ENCODE peak calls at places on chromosomes 4 and X, in four cellular contexts. One of them, this sample, is unnamed.

GRCh38 chr4:21826071-21826470 is 122.5 kb downstream of the KCNIP4 start:
- DNase-seq in nephron progenitor cell: no peak
- DNase-seq in GM13977: no peak
- DNase-seq in breast epithelium: no peak
- DNase-seq in this sample: no peak

GRCh38 chr4:95048296-95048695 is 290.5 kb downstream of the BMPR1B start:
- DNase-seq in breast epithelium: no peak
- DNase-seq in nephron progenitor cell: no peak
- DNase-seq in GM13977: no peak
- DNase-seq in this sample: no peak

GRCh38 chr4:145301386-145302080 is 121.1 kb upstream of the OTUD4 start:
- DNase-seq in breast epithelium: no peak
- DNase-seq in nephron progenitor cell: no peak
- DNase-seq in GM13977: no peak
- DNase-seq in this sample: no peak

GRCh38 chrX:45191820-45192409 is 8.8 kb downstream of the DIPK2B start:
- DNase-seq in breast epithelium: no peak
- DNase-seq in nephron progenitor cell: no peak
- DNase-seq in GM13977: no peak
- DNase-seq in this sample: no peak

GRCh38 chrX:118730500-118731247 is 3.3 kb downstream of the IL13RA1 start:
- DNase-seq in breast epithelium: no peak
- DNase-seq in nephron progenitor cell: no peak
- DNase-seq in GM13977: no peak
- DNase-seq in this sample: no peak

GRCh38 chrX:10017866-10018265 is 50.7 kb downstream of the CLDN34 start:
- DNase-seq in breast epithelium: no peak
- DNase-seq in nephron progenitor cell: no peak
- DNase-seq in GM13977: no peak
- DNase-seq in this sample: no peak

GRCh38 chr4:48130100-48130499 is 4.0 kb downstream of the TXK start:
- DNase-seq in breast epithelium: no peak
- DNase-seq in GM13977: no peak
- DNase-seq in nephron progenitor cell: no peak
- DNase-seq in this sample: no peak

GRCh38 chrX:1242901-1243402 is 25.7 kb upstream of the CSF2RA start:
- DNase-seq in nephron progenitor cell: no peak
- DNase-seq in breast epithelium: no peak
- DNase-seq in GM13977: peak; percentile 41
- DNase-seq in this sample: no peak

GRCh38 chr4:5472166-5472565 is 236.2 kb downstream of the EVC2 start:
- DNase-seq in GM13977: no peak
- DNase-seq in nephron progenitor cell: no peak
- DNase-seq in breast epithelium: peak; percentile 0
- DNase-seq in this sample: no peak

GRCh38 chr4:2837904-2838496 is 5.6 kb upstream of the ADD1 start:
- DNase-seq in GM13977: no peak
- DNase-seq in breast epithelium: no peak
- DNase-seq in nephron progenitor cell: no peak
- DNase-seq in this sample: no peak

GRCh38 chrX:30561191-30561590 is 16.4 kb downstream of the TASL start:
- DNase-seq in nephron progenitor cell: no peak
- DNase-seq in GM13977: no peak
- DNase-seq in breast epithelium: no peak
- DNase-seq in this sample: no peak

GRCh38 chr4:78904143-78904542 is 35.1 kb downstream of the PAQR3 start:
- DNase-seq in GM13977: no peak
- DNase-seq in breast epithelium: no peak
- DNase-seq in nephron progenitor cell: no peak
- DNase-seq in this sample: no peak

GRCh38 chr4:99615210-99615834 is 40.7 kb downstream of the MTTP start:
- DNase-seq in GM13977: no peak
- DNase-seq in breast epithelium: no peak
- DNase-seq in nephron progenitor cell: no peak
- DNase-seq in this sample: no peak

GRCh38 chr4:175017751-175018150 is 99.6 kb downstream of the ADAM29 start:
- DNase-seq in nephron progenitor cell: no peak
- DNase-seq in breast epithelium: no peak
- DNase-seq in GM13977: no peak
- DNase-seq in this sample: no peak

GRCh38 chr4:40150932-40151331 is 45.9 kb upstream of the RHOH start:
- DNase-seq in nephron progenitor cell: no peak
- DNase-seq in GM13977: no peak
- DNase-seq in breast epithelium: no peak
- DNase-seq in this sample: no peak

GRCh38 chr4:78336093-78336943 is 215.3 kb upstream of the ANXA3 start:
- DNase-seq in breast epithelium: no peak
- DNase-seq in GM13977: no peak
- DNase-seq in nephron progenitor cell: no peak
- DNase-seq in this sample: no peak

GRCh38 chr4:14742054-14742453 is 260.2 kb upstream of the CPEB2 start:
- DNase-seq in breast epithelium: no peak
- DNase-seq in GM13977: no peak
- DNase-seq in nephron progenitor cell: no peak
- DNase-seq in this sample: no peak

GRCh38 chrX:118459494-118459893 is 36.1 kb upstream of the DOCK11 start:
- DNase-seq in nephron progenitor cell: no peak
- DNase-seq in GM13977: peak; percentile 25
- DNase-seq in breast epithelium: no peak
- DNase-seq in this sample: no peak

GRCh38 chr4:56077676-56078075 is 128.9 kb downstream of the CEP135 start:
- DNase-seq in nephron progenitor cell: no peak
- DNase-seq in GM13977: no peak
- DNase-seq in breast epithelium: no peak
- DNase-seq in this sample: no peak

GRCh38 chrX:13965531-13965930 is 64.2 kb downstream of the GEMIN8 start:
- DNase-seq in GM13977: no peak
- DNase-seq in breast epithelium: no peak
- DNase-seq in nephron progenitor cell: no peak
- DNase-seq in this sample: no peak

GRCh38 chr4:101393256-101393655 is 45.9 kb upstream of the PPP3CA start:
- DNase-seq in breast epithelium: no peak
- DNase-seq in nephron progenitor cell: no peak
- DNase-seq in GM13977: no peak
- DNase-seq in this sample: no peak

GRCh38 chr4:152045397-152045780 is 284.6 kb upstream of the GATB start:
- DNase-seq in GM13977: no peak
- DNase-seq in nephron progenitor cell: no peak
- DNase-seq in breast epithelium: no peak
- DNase-seq in this sample: no peak

GRCh38 chr4:49044270-49044669 is 58.2 kb downstream of the CWH43 start:
- DNase-seq in breast epithelium: no peak
- DNase-seq in nephron progenitor cell: no peak
- DNase-seq in GM13977: no peak
- DNase-seq in this sample: no peak

GRCh38 chrX:149314031-149314430 is 191.1 kb downstream of the IDS start:
- DNase-seq in GM13977: no peak
- DNase-seq in nephron progenitor cell: no peak
- DNase-seq in breast epithelium: no peak
- DNase-seq in this sample: no peak

GRCh38 chrX:2828404-2829065 is at the start of gene GYG2:
- DNase-seq in breast epithelium: no peak
- DNase-seq in nephron progenitor cell: peak; percentile 87
- DNase-seq in GM13977: no peak
- DNase-seq in this sample: no peak

GRCh38 chr4:81946996-81947395 is 426.8 kb downstream of the HNRNPD start:
- DNase-seq in nephron progenitor cell: no peak
- DNase-seq in breast epithelium: no peak
- DNase-seq in GM13977: no peak
- DNase-seq in this sample: no peak

GRCh38 chrX:124415115-124415798 is 68.9 kb downstream of the SH2D1A start:
- DNase-seq in GM13977: no peak
- DNase-seq in nephron progenitor cell: no peak
- DNase-seq in breast epithelium: no peak
- DNase-seq in this sample: no peak

GRCh38 chrX:120269379-120270035 is 18.9 kb downstream of the ZBTB33 start:
- DNase-seq in nephron progenitor cell: no peak
- DNase-seq in breast epithelium: no peak
- DNase-seq in GM13977: no peak
- DNase-seq in this sample: no peak

GRCh38 chr4:169620846-169621228 is 459 bp downstream of the CLCN3 start:
- DNase-seq in breast epithelium: no peak
- DNase-seq in nephron progenitor cell: peak; percentile 13
- DNase-seq in GM13977: no peak
- DNase-seq in this sample: no peak

GRCh38 chrX:74521961-74522833 is 92.2 kb downstream of the RLIM start:
- DNase-seq in breast epithelium: no peak
- DNase-seq in nephron progenitor cell: no peak
- DNase-seq in GM13977: no peak
- DNase-seq in this sample: no peak

GRCh38 chr4:150278206-150278605 is 200.0 kb downstream of the DCLK2 start:
- DNase-seq in GM13977: no peak
- DNase-seq in nephron progenitor cell: no peak
- DNase-seq in breast epithelium: no peak
- DNase-seq in this sample: no peak

GRCh38 chr4:43846111-43846587 is 602.5 kb downstream of the KCTD8 start:
- DNase-seq in nephron progenitor cell: no peak
- DNase-seq in breast epithelium: no peak
- DNase-seq in GM13977: no peak
- DNase-seq in this sample: no peak

GRCh38 chrX:114599305-114599704 is 15.4 kb downstream of the HTR2C start:
- DNase-seq in breast epithelium: no peak
- DNase-seq in nephron progenitor cell: no peak
- DNase-seq in GM13977: no peak
- DNase-seq in this sample: no peak

GRCh38 chrX:136065044-136065671 is 79.9 kb downstream of the SLC9A6 start:
- DNase-seq in GM13977: no peak
- DNase-seq in breast epithelium: no peak
- DNase-seq in nephron progenitor cell: peak; percentile 4
- DNase-seq in this sample: no peak

GRCh38 chr4:138875886-138876608 is 139.5 kb upstream of the NOCT start:
- DNase-seq in nephron progenitor cell: no peak
- DNase-seq in GM13977: no peak
- DNase-seq in breast epithelium: no peak
- DNase-seq in this sample: no peak

GRCh38 chrX:37672563-37672962 is 13.0 kb upstream of the XK start:
- DNase-seq in breast epithelium: no peak
- DNase-seq in GM13977: no peak
- DNase-seq in nephron progenitor cell: no peak
- DNase-seq in this sample: no peak
- TF ChIP-seq CTCF in breast epithelium: no peak
- TF ChIP-seq CTCF in GM13977: no peak
- TF ChIP-seq CTCF in nephron progenitor cell: no peak
- TF ChIP-seq CTCF in this sample: no peak

GRCh38 chr4:57501715-57502114 is 391.5 kb upstream of the IGFBP7 start:
- DNase-seq in breast epithelium: no peak
- DNase-seq in nephron progenitor cell: no peak
- DNase-seq in GM13977: no peak
- DNase-seq in this sample: no peak

GRCh38 chr4:57499786-57500185 is 389.6 kb upstream of the IGFBP7 start:
- DNase-seq in GM13977: no peak
- DNase-seq in breast epithelium: no peak
- DNase-seq in nephron progenitor cell: no peak
- DNase-seq in this sample: no peak

DNA sequence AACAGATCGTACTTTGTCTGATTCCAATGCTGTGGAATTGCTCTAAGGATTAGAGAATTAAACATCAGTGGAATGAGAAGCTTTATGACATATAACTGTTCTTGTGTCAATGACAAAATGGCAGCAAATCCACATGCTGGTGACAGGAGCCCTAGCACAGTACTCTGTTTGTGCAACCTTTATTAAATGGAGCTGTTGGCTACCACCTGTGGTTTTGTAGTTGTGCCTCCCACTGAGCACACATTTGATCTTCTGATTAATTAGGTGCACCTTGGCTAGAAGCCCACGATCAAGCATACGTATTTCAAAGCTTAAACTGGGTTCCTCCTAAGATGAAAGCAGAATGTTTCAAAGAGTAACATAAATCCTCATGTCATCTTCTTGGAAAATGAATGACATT is 394.0 kb upstream of the IGFBP7 start:
- DNase-seq in nephron progenitor cell: no peak
- DNase-seq in breast epithelium: no peak
- DNase-seq in GM13977: no peak
- DNase-seq in this sample: no peak
- TF ChIP-seq CTCF in nephron progenitor cell: no peak
- TF ChIP-seq CTCF in breast epithelium: no peak
- TF ChIP-seq CTCF in GM13977: no peak
- TF ChIP-seq CTCF in this sample: no peak

DNA sequence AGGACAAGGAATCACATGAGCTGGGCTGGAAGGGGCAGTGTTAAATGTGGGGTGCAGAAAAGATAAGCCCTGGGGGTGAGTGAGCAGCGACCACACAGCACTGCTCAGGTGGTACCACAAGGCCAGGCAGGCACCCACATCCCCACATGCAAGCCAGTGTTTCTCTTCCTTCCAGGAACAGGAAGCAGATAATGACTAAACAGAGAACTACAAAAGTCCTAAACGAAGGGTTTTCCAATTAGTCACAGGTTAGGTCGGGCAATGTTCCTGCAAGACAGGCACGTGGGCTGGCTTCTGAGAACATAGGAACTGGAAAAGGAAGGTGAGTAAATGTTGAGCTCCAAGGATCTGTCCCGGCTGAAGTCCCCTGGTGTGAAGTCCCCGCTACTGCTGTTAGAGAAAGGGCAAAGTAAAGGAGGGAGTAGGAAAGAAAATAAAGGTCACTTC is 19.5 kb downstream of the RELL1 start:
- DNase-seq in nephron progenitor cell: no peak
- DNase-seq in GM13977: no peak
- DNase-seq in breast epithelium: no peak
- DNase-seq in this sample: no peak
- TF ChIP-seq CTCF in nephron progenitor cell: no peak
- TF ChIP-seq CTCF in GM13977: no peak
- TF ChIP-seq CTCF in breast epithelium: no peak
- TF ChIP-seq CTCF in this sample: no peak

DNA sequence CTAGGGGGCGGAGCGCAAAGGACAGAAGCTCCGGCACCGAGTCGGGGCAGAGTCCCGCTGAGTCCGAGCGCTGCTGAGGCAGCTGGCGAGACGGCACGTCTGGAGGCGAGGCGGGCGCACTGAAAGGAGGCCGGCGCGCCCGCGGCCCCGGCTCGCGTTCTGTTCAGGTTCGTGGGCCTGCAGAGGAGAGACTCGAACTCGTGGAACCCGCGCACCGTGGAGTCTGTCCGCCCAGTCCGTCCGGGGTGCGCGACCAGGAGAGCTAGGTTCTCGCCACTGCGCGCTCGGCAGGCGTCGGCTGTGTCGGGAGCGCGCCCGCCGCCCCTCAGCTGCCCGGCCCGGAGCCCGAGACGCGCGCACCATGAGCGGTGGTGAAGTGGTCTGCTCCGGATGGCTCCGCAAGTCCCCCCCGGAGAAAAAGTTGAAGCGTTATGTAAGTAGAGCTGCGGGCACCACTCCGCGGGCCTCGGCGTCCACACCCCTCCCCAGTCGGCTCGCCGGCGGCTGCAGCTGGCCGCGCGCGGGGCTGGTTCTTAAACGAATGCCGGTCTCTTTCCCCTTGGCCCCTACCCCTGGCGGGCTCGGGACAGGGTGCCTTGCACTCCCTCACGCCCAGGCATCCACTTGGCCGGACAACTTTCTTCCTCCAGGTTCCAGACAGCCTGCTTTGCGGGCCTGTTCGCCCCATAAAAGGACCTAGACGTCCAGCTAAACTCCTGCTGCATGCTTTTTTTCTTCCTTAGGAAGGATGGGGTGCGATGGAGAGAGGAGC is at the start of gene GAB1:
- DNase-seq in breast epithelium: peak; percentile 62
- DNase-seq in nephron progenitor cell: peak; percentile 77
- DNase-seq in GM13977: peak; percentile 80
- DNase-seq in this sample: no peak
- TF ChIP-seq CTCF in breast epithelium: peak; percentile 11
- TF ChIP-seq CTCF in nephron progenitor cell: no peak
- TF ChIP-seq CTCF in GM13977: peak; percentile 11
- TF ChIP-seq CTCF in this sample: no peak

This sample was measured in omental fat pad.